ENCODE peak calls at places on chromosomes 12 and 14, in five cellular contexts. R is K562, X is H1, O is GM12878, D is HepG2. I is an unnamed sample.

GRCh38 chr12:56864318-56864717 is 69.9 kb downstream of the SDR9C7 start:
- DNase-seq in O (no peak), X (no peak), D (no peak), R (no peak), I (no peak)

GRCh38 chr12:132724506-132725220 is 14.0 kb downstream of the PGAM5 start:
- DNase-seq in O (no peak), R (no peak), X (no peak), D (no peak), I (no peak)

GRCh38 chr14:56008160-56008559 is 110.1 kb upstream of the PELI2 start:
- DNase-seq in R (no peak), X (no peak), O (no peak), D (no peak), I (no peak)

GRCh38 chr12:89525002-89525823 is 617 bp upstream of the GALNT4 start:
- DNase-seq in X (peak; percentile 78), O (no peak), R (peak; percentile 45), D (peak; percentile 17), I (peak; percentile 73)

GRCh38 chr12:90959538-90960139 is 4.7 kb upstream of the CCER1 start:
- DNase-seq in R (peak; percentile 13), D (peak; percentile 26), O (no peak), X (no peak), I (peak; percentile 43)

GRCh38 chr12:47141459-47141858 is 61.7 kb upstream of the AMIGO2 start:
- DNase-seq in R (no peak), X (no peak), O (no peak), D (no peak), I (no peak)

GRCh38 chr14:89807905-89808304 is 146.6 kb downstream of the EFCAB11 start:
- DNase-seq in O (no peak), R (no peak), D (no peak), X (no peak), I (no peak)

GRCh38 chr14:80637726-80638619 is 303.6 kb downstream of the CEP128 start:
- DNase-seq in R (no peak), D (no peak), O (no peak), X (no peak), I (no peak)

GRCh38 chr14:74257078-74257987 is 18.1 kb downstream of the VSX2 start:
- DNase-seq in R (peak; percentile 76), X (peak; percentile 86), O (no peak), D (no peak), I (peak; percentile 95)

GRCh38 chr14:49052516-49052915 is 533.7 kb downstream of the RPS29 start:
- DNase-seq in X (no peak), O (no peak), R (no peak), D (no peak), I (peak; percentile 1)

GRCh38 chr14:55451950-55452349 is 11.5 kb upstream of the TBPL2 start:
- DNase-seq in D (no peak), X (peak; percentile 8), O (no peak), R (no peak), I (no peak)

GRCh38 chr12:15543347-15543746 is 221.0 kb downstream of the PTPRO start:
- DNase-seq in D (no peak), O (no peak), R (no peak), X (no peak), I (no peak)

GRCh38 chr12:15540025-15540424 is 217.7 kb downstream of the PTPRO start:
- DNase-seq in X (no peak), R (no peak), D (no peak), O (no peak), I (no peak)

GRCh38 chr12:15541996-15542631 is 219.8 kb downstream of the PTPRO start:
- DNase-seq in O (no peak), D (no peak), R (no peak), X (no peak), I (no peak)

GRCh38 chr12:15538881-15539280 is 216.6 kb downstream of the PTPRO start:
- DNase-seq in X (no peak), R (no peak), D (no peak), O (no peak), I (no peak)

DNA sequence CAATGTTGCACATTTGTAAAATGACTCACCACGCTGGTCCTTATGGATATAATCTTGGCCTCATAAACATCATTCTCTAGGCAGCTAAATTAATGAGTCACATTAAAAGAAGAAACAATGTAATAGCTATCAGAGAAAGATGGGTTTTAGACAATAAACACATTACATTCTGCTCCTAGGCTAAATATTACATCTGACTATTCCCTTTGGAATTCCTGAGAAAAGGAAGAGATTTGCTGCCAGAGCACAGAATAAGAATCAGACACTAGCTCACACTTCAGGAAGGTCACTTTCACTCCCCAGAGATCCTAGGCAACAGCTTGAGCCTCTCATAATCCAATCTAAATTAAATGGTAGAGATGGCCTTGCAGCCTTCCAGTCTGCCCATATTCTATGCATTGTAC is 218.2 kb downstream of the PTPRO start:
- DNase-seq in O (no peak), D (no peak), X (no peak), R (no peak), I (no peak)
- TF ChIP-seq TAF1 in O (no peak), D (no peak), X (no peak), R (no peak), I (no peak)

GRCh38 chr14:22071001-22071400 is 397.4 kb upstream of the OR4E1 start:
- DNase-seq in D (no peak), X (no peak), R (no peak), O (peak; percentile 38), I (no peak)
- TF ChIP-seq POLR2AphosphoS5 in D (no peak), X (no peak), R (no peak), O (no peak), I (no peak)

DNA sequence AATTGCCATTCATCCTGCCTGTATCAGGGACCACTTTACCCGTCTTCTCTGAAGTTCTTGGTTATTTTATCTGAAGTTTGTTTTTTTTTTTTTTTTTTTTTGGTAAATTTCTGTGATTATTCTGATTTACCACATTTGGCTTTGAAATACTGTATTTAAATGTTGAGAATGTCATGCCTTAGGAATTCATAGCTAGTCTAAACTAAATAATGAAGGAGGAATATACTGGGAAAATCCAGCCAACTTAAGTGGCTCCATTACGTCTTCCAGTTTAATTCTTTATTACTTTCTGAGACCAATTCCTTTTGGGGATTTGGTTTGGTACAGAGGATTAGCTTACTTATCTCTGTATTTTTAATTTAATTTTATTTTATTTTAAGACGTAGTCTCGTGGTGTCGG is 60.3 kb upstream of the KCNMB4 start:
- DNase-seq in D (no peak), O (no peak), R (no peak), X (no peak), I (no peak)
- TF ChIP-seq YY1 in D (no peak), O (no peak), R (no peak), X (no peak), I (no peak)

GRCh38 chr14:101964297-101965144 is at the start of gene DYNC1H1:
- DNase-seq in D (peak; percentile 83), X (peak; percentile 87), O (peak; percentile 27), R (peak; percentile 88), I (peak; percentile 96)
- TF ChIP-seq TAF1 in D (peak; percentile 91), X (peak; percentile 95), O (peak; percentile 70), R (peak; percentile 83), I (peak; percentile 90)

GRCh38 chr12:88391556-88391955 is 188.7 kb downstream of the KITLG start:
- DNase-seq in R (no peak), D (no peak), O (no peak), X (no peak), I (peak; percentile 14)
- TF ChIP-seq POLR2AphosphoS5 in R (no peak), D (no peak), O (no peak), X (no peak), I (peak; percentile 49)

I was measured in SK-N-SH.